ENCODE peak calls at places on chromosome 1, in eight cellular contexts. W, R, U, D, Y, G, J and I are unnamed samples.

GRCh38 chr1:201277441-201277840 is 5.9 kb upstream of the PKP1 start:
- DNase-seq in Y (no peak), U (no peak), R (no peak), J (no peak), W (no peak), G (no peak), D (no peak), I (no peak)

GRCh38 chr1:60234761-60235160 is 161.2 kb upstream of the C1orf87 start:
- DNase-seq in J (no peak), U (no peak), W (no peak), G (peak), R (no peak), Y (no peak), D (no peak), I (peak)

GRCh38 chr1:191993549-191993948 is 164.7 kb upstream of the RGS18 start:
- DNase-seq in W (no peak), R (no peak), Y (peak), J (no peak), D (no peak), G (peak), U (no peak), I (peak)

GRCh38 chr1:24294757-24295371 is 24.3 kb upstream of the GRHL3 start:
- DNase-seq in R (peak), G (peak), D (no peak), U (peak), W (peak), Y (peak), J (peak), I (peak)

GRCh38 chr1:201275266-201275666 is 8.0 kb upstream of the PKP1 start:
- DNase-seq in J (peak), Y (peak), W (no peak), D (no peak), G (peak), R (peak), U (no peak), I (peak)

GRCh38 chr1:17059391-17060128 is 5.7 kb upstream of the SDHB start:
- DNase-seq in D (no peak), W (peak), G (peak), U (peak), J (peak), R (peak), Y (peak), I (peak)

GRCh38 chr1:167210966-167211674 is 9.6 kb upstream of the POU2F1 start:
- DNase-seq in G (no peak), R (no peak), Y (no peak), D (no peak), J (no peak), U (no peak), W (no peak), I (no peak)

GRCh38 chr1:195981448-195982139 is 626.6 kb downstream of the KCNT2 start:
- DNase-seq in Y (peak), U (no peak), G (peak), W (no peak), R (no peak), J (no peak), D (no peak), I (peak)

GRCh38 chr1:4734791-4735190 is 80.4 kb downstream of the AJAP1 start:
- DNase-seq in R (no peak), J (no peak), G (no peak), D (no peak), U (no peak), W (no peak), Y (no peak), I (no peak)

GRCh38 chr1:47023268-47024137 is at the start of gene CYP4X1:
- DNase-seq in R (peak), G (no peak), W (peak), U (no peak), D (no peak), J (peak), Y (peak), I (peak)

GRCh38 chr1:219261454-219261853 is 87.8 kb downstream of the LYPLAL1 start:
- DNase-seq in U (no peak), W (no peak), Y (no peak), D (no peak), J (no peak), R (no peak), G (no peak), I (no peak)

GRCh38 chr1:165954940-165955339 is 127.5 kb downstream of the UCK2 start:
- DNase-seq in J (peak), U (no peak), W (no peak), G (peak), R (no peak), D (no peak), Y (peak), I (peak)

GRCh38 chr1:214102907-214103306 is 115.1 kb downstream of the PROX1 start:
- DNase-seq in R (no peak), D (no peak), G (peak), W (no peak), U (no peak), J (no peak), Y (peak), I (peak)

GRCh38 chr1:167627865-167628641 is 2.0 kb upstream of the RCSD1 start:
- DNase-seq in D (no peak), U (no peak), G (no peak), W (no peak), Y (no peak), J (peak), R (peak), I (no peak)

GRCh38 chr1:24084050-24084449 is 27.9 kb downstream of the MYOM3 start:
- DNase-seq in W (no peak), Y (peak), G (no peak), J (no peak), R (no peak), D (no peak), U (no peak), I (no peak)

GRCh38 chr1:110161165-110161564 is 10.9 kb downstream of the SLC6A17 start:
- DNase-seq in D (no peak), J (no peak), R (no peak), Y (no peak), W (no peak), G (no peak), U (no peak), I (no peak)

GRCh38 chr1:183676515-183677189 is 23.5 kb upstream of the APOBEC4 start:
- DNase-seq in U (no peak), J (no peak), D (no peak), G (peak), Y (peak), W (no peak), R (no peak), I (peak)

GRCh38 chr1:185973645-185974044 is 239.5 kb downstream of the HMCN1 start:
- DNase-seq in Y (peak), D (no peak), W (no peak), R (no peak), J (no peak), U (no peak), G (peak), I (peak)

GRCh38 chr1:94259635-94260289 is 22.4 kb upstream of the ARHGAP29 start:
- DNase-seq in W (no peak), R (no peak), D (no peak), G (peak), Y (peak), U (no peak), J (no peak), I (peak)

GRCh38 chr1:245599413-245600174 is 444.8 kb downstream of the KIF26B start:
- DNase-seq in J (peak), R (no peak), U (no peak), W (peak), Y (peak), D (no peak), G (peak), I (peak)

GRCh38 chr1:39230261-39231190 is 26.0 kb downstream of the MACF1 start:
- DNase-seq in U (no peak), Y (no peak), D (no peak), W (no peak), J (no peak), R (no peak), G (no peak), I (peak)

GRCh38 chr1:56922070-56922469 is 43.7 kb downstream of the C8B start:
- DNase-seq in D (no peak), R (no peak), U (no peak), G (no peak), W (no peak), J (no peak), Y (no peak), I (no peak)

GRCh38 chr1:23525558-23526174 is 5.4 kb downstream of the E2F2 start:
- DNase-seq in W (no peak), D (no peak), J (no peak), G (no peak), Y (no peak), U (no peak), R (no peak), I (no peak)

GRCh38 chr1:221583481-221583880 is 158.4 kb downstream of the DUSP10 start:
- DNase-seq in W (no peak), G (no peak), D (no peak), U (no peak), Y (no peak), J (no peak), R (no peak), I (no peak)

GRCh38 chr1:19165501-19165900 is 44.6 kb downstream of the UBR4 start:
- DNase-seq in D (no peak), R (no peak), W (no peak), U (no peak), Y (no peak), G (peak), J (no peak), I (no peak)

GRCh38 chr1:40038693-40039092 is 1.8 kb upstream of the CAP1 start:
- DNase-seq in W (no peak), R (no peak), J (no peak), U (no peak), Y (no peak), G (no peak), D (no peak), I (no peak)

GRCh38 chr1:54940027-54940426 is 40.4 kb upstream of the TMEM61 start:
- DNase-seq in D (no peak), Y (peak), R (no peak), U (no peak), G (no peak), J (no peak), W (no peak), I (peak)

GRCh38 chr1:246078126-246078887 is 428.8 kb downstream of the SMYD3 start:
- DNase-seq in J (no peak), U (no peak), D (no peak), G (no peak), R (no peak), Y (no peak), W (no peak), I (no peak)

GRCh38 chr1:213977486-213977842 is 10.3 kb upstream of the PROX1 start:
- DNase-seq in U (no peak), J (no peak), W (peak), R (peak), D (no peak), Y (no peak), G (no peak), I (no peak)

GRCh38 chr1:29239142-29239541 is 2.8 kb downstream of the PTPRU start:
- DNase-seq in G (no peak), R (no peak), W (no peak), U (no peak), Y (peak), J (no peak), D (no peak), I (no peak)
- H3K4me3 ChIP-seq in G (no peak), R (no peak), W (no peak), U (no peak), Y (no peak), J (no peak), D (no peak), I (peak)

GRCh38 chr1:36542962-36543515 is 60.3 kb upstream of the CSF3R start:
- DNase-seq in Y (no peak), D (no peak), W (no peak), U (no peak), G (no peak), J (no peak), R (no peak), I (no peak)
- TF ChIP-seq CTCF in Y (peak), D (no peak), W (no peak), U (no peak), G (peak), J (no peak), R (no peak), I (no peak)

DNA sequence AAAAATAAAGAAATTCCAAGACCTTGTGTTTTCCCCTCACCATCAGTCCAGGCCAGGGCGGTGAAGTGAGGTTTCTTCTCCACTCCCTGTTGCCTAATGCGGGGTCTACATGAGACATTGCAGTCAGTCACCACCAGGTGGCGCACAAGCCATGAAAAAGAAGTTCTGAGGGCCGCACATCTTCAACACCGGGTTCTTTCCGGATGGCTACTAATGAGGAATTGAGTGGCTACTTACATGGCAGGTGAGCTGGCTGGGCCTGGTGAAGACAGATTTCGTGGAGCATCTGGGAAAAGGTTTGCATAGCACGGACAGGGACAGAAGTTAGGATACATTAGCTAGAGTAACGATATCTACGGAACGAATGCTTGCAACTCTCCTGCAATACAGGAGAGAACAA is 15.8 kb upstream of the S100A11 start:
- DNase-seq in J (peak), U (peak), G (peak), W (peak), Y (peak), D (peak), R (peak), I (peak)
- H3K4me3 ChIP-seq in J (no peak), U (no peak), G (no peak), W (no peak), Y (no peak), D (no peak), R (no peak), I (no peak)

DNA sequence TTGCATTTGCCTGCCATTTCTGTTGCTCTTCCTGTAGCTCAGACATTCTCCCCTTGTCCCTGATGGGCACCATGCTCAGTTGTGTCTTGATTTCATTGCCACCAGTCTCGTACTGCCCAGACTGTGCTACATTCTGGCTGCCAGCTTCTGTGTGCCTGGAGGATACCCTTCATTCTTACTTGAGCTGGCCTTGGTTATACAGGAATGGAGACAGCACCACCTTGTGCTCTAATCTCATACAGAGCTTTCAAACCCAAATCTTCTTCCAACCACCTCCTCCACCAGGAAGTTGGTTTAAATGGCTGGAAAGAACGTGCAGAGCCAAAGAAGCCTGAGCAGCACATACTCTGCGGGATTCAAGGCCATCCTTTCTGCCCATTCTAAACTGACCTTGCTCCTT is 165.3 kb downstream of the SLC35F3 start:
- DNase-seq in W (no peak), D (no peak), R (no peak), Y (no peak), U (no peak), J (no peak), G (no peak), I (no peak)
- TF ChIP-seq CTCF in W (no peak), D (no peak), R (no peak), Y (no peak), U (no peak), J (no peak), G (no peak), I (no peak)

GRCh38 chr1:3679098-3679555 is 26.8 kb downstream of the TP73 start:
- DNase-seq in U (no peak), Y (no peak), D (no peak), W (no peak), J (no peak), G (no peak), R (no peak), I (no peak)
- H3K4me3 ChIP-seq in U (no peak), Y (no peak), D (no peak), W (no peak), J (no peak), G (no peak), R (no peak), I (no peak)

DNA sequence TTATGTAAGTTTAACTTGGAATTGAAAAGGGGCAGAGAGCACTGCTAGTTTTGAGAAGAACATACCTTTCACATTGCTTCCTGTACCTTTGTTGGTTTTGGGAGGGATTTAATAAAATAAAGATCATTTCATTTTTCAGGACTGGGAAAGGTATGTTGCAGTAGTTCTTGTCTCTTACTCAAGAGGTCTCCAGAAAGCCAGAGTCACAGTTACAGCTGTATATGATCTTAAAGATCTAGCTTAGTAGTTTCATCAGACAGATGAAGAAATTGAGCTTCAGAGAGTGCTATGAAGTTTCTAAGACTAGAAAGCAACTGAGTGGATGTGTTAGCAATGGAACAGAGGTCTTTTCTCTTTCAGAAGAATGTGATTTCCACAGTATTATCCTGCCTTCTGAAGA is 1.0 kb downstream of the OR10K2 start:
- DNase-seq in Y (no peak), R (no peak), J (no peak), G (no peak), W (no peak), U (no peak), D (no peak), I (no peak)
- TF ChIP-seq CTCF in Y (no peak), R (no peak), J (no peak), G (no peak), W (no peak), U (no peak), D (no peak), I (no peak)

DNA sequence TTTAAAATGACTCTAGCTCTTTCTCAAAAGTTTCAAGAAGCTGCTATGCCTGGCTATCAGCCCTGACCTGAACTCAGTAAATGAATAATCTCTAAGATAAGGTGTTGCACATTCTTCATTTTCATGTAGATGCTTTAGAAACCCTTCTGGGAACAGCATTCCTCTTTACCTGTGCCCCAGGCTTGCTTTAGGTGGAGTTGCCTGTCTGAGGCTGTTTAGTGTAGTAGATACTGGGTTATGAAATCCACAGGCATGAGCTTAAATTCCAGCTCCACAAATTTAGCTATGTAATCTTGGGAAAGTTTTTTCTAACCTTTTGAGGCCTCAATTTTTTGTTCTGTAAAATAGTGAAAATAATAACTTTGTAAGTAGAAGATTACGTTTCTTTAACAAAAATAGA is 41.6 kb downstream of the ATP6V1G3 start:
- DNase-seq in Y (no peak), W (no peak), U (no peak), G (no peak), D (no peak), R (no peak), J (no peak), I (no peak)
- H3K4me3 ChIP-seq in Y (no peak), W (no peak), U (no peak), G (no peak), D (no peak), R (no peak), J (no peak), I (no peak)

GRCh38 chr1:190259424-190259823 is 218.2 kb downstream of the BRINP3 start:
- DNase-seq in J (no peak), Y (no peak), D (no peak), W (no peak), G (no peak), R (no peak), U (no peak), I (no peak)

GRCh38 chr1:190262538-190262937 is 215.1 kb downstream of the BRINP3 start:
- DNase-seq in U (no peak), G (no peak), R (no peak), D (no peak), Y (no peak), J (no peak), W (no peak), I (no peak)

DNA sequence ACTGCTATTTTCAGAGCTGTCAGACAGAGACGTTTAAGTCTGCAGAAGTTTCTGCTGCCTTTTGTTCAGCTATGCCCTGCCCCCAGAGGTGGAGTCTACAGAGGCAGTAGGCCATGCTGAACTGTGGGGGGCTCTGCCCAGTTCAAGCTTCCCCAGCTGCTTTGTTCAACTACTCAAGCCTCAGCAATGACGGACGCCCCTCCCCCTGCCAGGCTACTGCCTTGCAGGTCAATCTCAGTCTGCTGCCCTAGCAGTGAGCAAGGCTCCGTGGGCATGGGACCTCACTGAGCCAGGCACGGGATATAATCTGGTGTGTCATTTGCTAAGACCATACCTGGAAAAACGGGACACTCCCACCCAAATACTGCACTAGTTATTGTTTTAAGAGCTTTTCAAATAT is 219.7 kb downstream of the BRINP3 start:
- DNase-seq in D (no peak), R (no peak), U (no peak), Y (no peak), J (no peak), W (no peak), G (no peak), I (no peak)
- TF ChIP-seq CTCF in D (no peak), R (no peak), U (no peak), Y (no peak), J (no peak), W (no peak), G (no peak), I (no peak)

GRCh38 chr1:27869719-27870085 is 2.6 kb upstream of the THEMIS2 start:
- DNase-seq in J (no peak), G (no peak), U (no peak), D (no peak), R (no peak), W (no peak), Y (no peak), I (no peak)
- H3K4me3 ChIP-seq in J (no peak), G (no peak), U (no peak), D (no peak), R (no peak), W (no peak), Y (no peak), I (no peak)